ENCODE peak calls at places on chromosome 15, in nine cellular contexts. D is endodermal cell, R is brain microvascular endothelial cell, K is IMR-90, V is stomach, J is lower lobe of right lung, O is fibroblast of pulmonary artery, H is tibial nerve, M is cardiac muscle cell. Q is an unnamed sample.

GRCh38 chr15:50880651-50881114 is 27.8 kb upstream of the AP4E1 start:
- DNase-seq in O (peak; percentile 72), R (no peak), K (peak; percentile 86), V (no peak), J (no peak), H (no peak), M (no peak), D (no peak), Q (no peak)

GRCh38 chr15:57017024-57017423 is 98.6 kb downstream of the TCF12 start:
- DNase-seq in H (no peak), K (peak; percentile 20), M (peak; percentile 10), J (no peak), R (no peak), D (no peak), V (no peak), O (peak; percentile 44), Q (no peak)

GRCh38 chr15:101225658-101226057 is 26.2 kb downstream of the CHSY1 start:
- DNase-seq in J (no peak), V (no peak), K (peak; percentile 63), H (no peak), M (no peak), O (no peak), R (peak; percentile 45), D (no peak), Q (no peak)

GRCh38 chr15:39213385-39213840 is 367.5 kb upstream of the THBS1 start:
- DNase-seq in D (peak; percentile 95), O (peak; percentile 96), J (peak; percentile 57), V (peak; percentile 38), R (peak; percentile 98), H (no peak), K (peak; percentile 99), M (peak; percentile 94), Q (no peak)

GRCh38 chr15:39797407-39797806 is 14.8 kb upstream of the FSIP1 start:
- DNase-seq in J (no peak), M (no peak), O (no peak), V (no peak), D (no peak), H (no peak), R (no peak), K (peak; percentile 22), Q (no peak)

GRCh38 chr15:81327526-81327925 is 3.6 kb upstream of the STARD5 start:
- DNase-seq in J (no peak), M (no peak), V (no peak), O (peak; percentile 86), H (no peak), K (peak; percentile 91), R (peak; percentile 87), D (no peak), Q (no peak)

GRCh38 chr15:68821190-68821897 is 649 bp upstream of the ANP32A start:
- DNase-seq in R (no peak), D (no peak), M (no peak), V (no peak), O (no peak), H (no peak), K (no peak), J (peak; percentile 56), Q (no peak)

GRCh38 chr15:93209690-93210425 is 120.8 kb upstream of the RGMA start:
- DNase-seq in K (no peak), H (no peak), J (no peak), V (no peak), R (no peak), O (no peak), M (no peak), D (peak; percentile 71), Q (no peak)

GRCh38 chr15:80495406-80495942 is 91.3 kb downstream of the ARNT2 start:
- DNase-seq in H (no peak), D (no peak), M (no peak), O (no peak), J (no peak), R (no peak), K (no peak), V (no peak), Q (peak; percentile 19)

GRCh38 chr15:41417812-41418211 is 917 bp downstream of the RTF1 start:
- DNase-seq in V (no peak), H (no peak), D (no peak), R (no peak), O (peak; percentile 15), J (no peak), K (peak; percentile 15), M (peak; percentile 16), Q (no peak)

DNA sequence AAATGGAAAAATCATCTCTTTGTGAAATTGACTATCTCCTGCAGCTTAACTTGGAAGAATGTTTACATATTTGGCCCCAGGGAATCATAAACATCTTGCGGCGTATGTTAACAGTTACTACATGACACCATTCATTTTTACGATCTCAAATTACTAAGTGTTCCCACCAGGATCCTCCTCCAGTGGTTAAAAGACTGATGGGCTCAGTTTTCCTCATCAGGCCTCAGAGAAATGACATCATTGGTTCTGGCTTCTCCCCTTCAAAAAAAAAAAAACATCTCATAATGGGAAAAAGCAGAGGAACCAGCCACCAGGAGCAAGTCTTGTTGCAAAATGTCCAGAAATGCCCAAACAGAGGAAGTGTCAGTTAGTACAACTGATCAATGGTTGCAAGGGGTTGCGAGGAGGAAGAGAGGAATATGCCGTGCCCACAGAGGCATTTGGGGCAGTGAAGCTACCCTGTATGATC is 70.5 kb upstream of the LIPC start:
- DNase-seq in D (no peak), J (no peak), M (no peak), R (peak; percentile 12), K (peak; percentile 99), O (peak; percentile 61), V (no peak), H (no peak), Q (no peak)
- TF ChIP-seq CTCF in D (no peak), J (no peak), M (no peak), R (no peak), K (no peak), O (no peak), V (no peak), H (no peak), Q (no peak)

DNA sequence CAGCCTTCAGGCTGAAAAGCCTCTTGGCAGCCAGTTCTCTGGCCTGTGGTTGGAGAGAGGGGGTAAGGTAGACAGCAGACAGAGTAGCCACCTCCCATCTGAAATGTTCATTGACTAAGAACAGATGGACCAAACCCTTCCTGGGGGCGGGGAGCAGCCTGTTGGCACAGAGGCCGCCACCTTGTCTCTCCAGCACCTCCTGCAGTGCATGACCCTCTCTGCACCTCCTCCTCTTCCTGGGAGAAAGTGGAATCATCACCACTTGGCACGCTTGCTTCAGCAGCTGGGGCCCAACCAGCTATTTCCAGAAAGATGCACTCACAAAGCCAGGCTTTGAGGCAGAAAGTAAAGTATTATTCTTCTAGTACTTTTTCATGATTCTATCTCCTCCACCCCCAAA is 313.4 kb upstream of the CHRM5 start:
- DNase-seq in H (no peak), V (no peak), O (no peak), R (no peak), J (no peak), K (no peak), D (peak; percentile 53), M (no peak), Q (no peak)
- TF ChIP-seq CTCF in H (no peak), V (no peak), O (no peak), R (no peak), J (no peak), K (no peak), D (peak; percentile 54), M (no peak), Q (no peak)

DNA sequence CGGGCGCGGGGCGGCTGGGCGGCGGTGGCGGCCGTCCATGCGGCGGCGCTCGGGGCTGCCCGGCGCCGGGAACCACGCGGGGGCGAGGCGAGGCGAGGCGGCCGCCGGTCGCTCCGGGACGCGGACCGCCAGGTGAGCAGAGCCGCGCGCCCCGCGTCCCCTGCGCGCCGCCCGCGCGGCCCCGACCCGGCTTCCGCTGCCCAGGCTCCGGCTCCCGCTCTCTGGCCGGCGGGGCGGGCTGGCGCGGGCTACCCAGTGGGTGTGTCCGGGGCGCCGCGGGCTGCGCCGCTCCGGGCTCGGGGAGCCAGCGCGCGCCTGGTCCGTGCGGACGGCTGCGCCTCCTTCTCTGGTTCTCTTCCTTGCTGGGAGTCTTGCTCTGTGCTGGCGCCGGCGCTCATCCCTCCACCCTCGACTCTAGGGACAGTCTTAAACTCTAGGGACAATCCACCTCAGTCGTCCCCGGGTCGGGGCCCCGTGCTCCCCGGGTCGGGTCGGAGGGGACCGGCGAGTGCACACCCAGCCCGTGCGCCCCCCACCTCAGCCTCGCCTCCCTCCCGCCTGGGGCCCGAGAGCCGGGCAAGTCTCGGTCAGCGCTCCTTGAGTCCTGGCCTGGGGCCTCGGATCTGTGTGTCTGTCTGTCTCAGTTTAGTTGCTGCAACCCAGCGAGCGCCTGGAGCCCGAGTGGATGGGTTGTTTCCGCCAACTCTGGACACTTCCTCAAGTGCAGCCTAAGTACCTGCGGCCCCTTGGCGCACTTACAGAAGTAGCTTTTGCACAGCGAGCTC is 488 bp downstream of the THSD4 start:
- DNase-seq in M (peak; percentile 50), D (peak; percentile 82), H (no peak), K (peak; percentile 58), V (peak; percentile 66), R (peak; percentile 41), O (peak; percentile 53), J (peak; percentile 79), Q (no peak)
- TF ChIP-seq CTCF in M (no peak), D (peak; percentile 17), H (no peak), K (no peak), V (no peak), R (no peak), O (no peak), J (no peak), Q (no peak)

GRCh38 chr15:52172869-52173268 is 18.3 kb downstream of the GNB5 start:
- DNase-seq in H (no peak), V (no peak), R (no peak), O (no peak), J (no peak), M (no peak), D (no peak), K (no peak), Q (no peak)
- TF ChIP-seq CTCF in H (no peak), V (no peak), R (no peak), O (no peak), J (no peak), M (no peak), D (no peak), K (no peak), Q (no peak)